ENCODE peak calls at places on chromosomes 1 and 21, in six cellular contexts. One of them, this sample, is unnamed.

GRCh38 chr1:40301541-40302299 is 15.4 kb downstream of the COL9A2 start:
- DNase-seq in breast epithelium: no peak
- DNase-seq in GM12891: no peak
- DNase-seq in H1: no peak
- DNase-seq in spleen: no peak
- DNase-seq in GM12892: no peak
- DNase-seq in this sample: no peak

GRCh38 chr1:214537219-214537618 is 14.2 kb downstream of the PTPN14 start:
- DNase-seq in H1: no peak
- DNase-seq in GM12891: no peak
- DNase-seq in GM12892: no peak
- DNase-seq in spleen: no peak
- DNase-seq in breast epithelium: no peak
- DNase-seq in this sample: no peak

GRCh38 chr1:58824753-58825389 is 41.0 kb upstream of the JUN start:
- DNase-seq in GM12892: no peak
- DNase-seq in breast epithelium: no peak
- DNase-seq in spleen: no peak
- DNase-seq in H1: no peak
- DNase-seq in GM12891: no peak
- DNase-seq in this sample: peak; percentile 91

GRCh38 chr21:31515253-31515652 is 144.2 kb upstream of the SOD1 start:
- DNase-seq in GM12891: no peak
- DNase-seq in breast epithelium: no peak
- DNase-seq in GM12892: no peak
- DNase-seq in H1: no peak
- DNase-seq in spleen: no peak
- DNase-seq in this sample: no peak

GRCh38 chr1:234330843-234331215 is 42.4 kb upstream of the COA6 start:
- DNase-seq in H1: no peak
- DNase-seq in spleen: no peak
- DNase-seq in breast epithelium: no peak
- DNase-seq in GM12892: no peak
- DNase-seq in GM12891: no peak
- DNase-seq in this sample: no peak

GRCh38 chr1:219323426-219323825 is 149.7 kb downstream of the LYPLAL1 start:
- DNase-seq in GM12891: no peak
- DNase-seq in spleen: no peak
- DNase-seq in breast epithelium: no peak
- DNase-seq in GM12892: no peak
- DNase-seq in H1: no peak
- DNase-seq in this sample: no peak

GRCh38 chr1:168720839-168721238 is 8.2 kb downstream of the DPT start:
- DNase-seq in breast epithelium: no peak
- DNase-seq in GM12892: no peak
- DNase-seq in H1: no peak
- DNase-seq in spleen: no peak
- DNase-seq in GM12891: no peak
- DNase-seq in this sample: no peak

GRCh38 chr1:47978486-47978885 is 18.7 kb downstream of the TRABD2B start:
- DNase-seq in GM12892: no peak
- DNase-seq in GM12891: no peak
- DNase-seq in breast epithelium: no peak
- DNase-seq in spleen: no peak
- DNase-seq in H1: no peak
- DNase-seq in this sample: peak; percentile 38

GRCh38 chr21:42330380-42331336 is 15.4 kb upstream of the TFF3 start:
- DNase-seq in GM12892: no peak
- DNase-seq in breast epithelium: no peak
- DNase-seq in spleen: peak; percentile 8
- DNase-seq in GM12891: no peak
- DNase-seq in H1: no peak
- DNase-seq in this sample: no peak

GRCh38 chr21:18985584-18985983 is 582.0 kb upstream of the TMPRSS15 start:
- DNase-seq in H1: no peak
- DNase-seq in breast epithelium: no peak
- DNase-seq in GM12892: no peak
- DNase-seq in GM12891: no peak
- DNase-seq in spleen: no peak
- DNase-seq in this sample: no peak

GRCh38 chr1:204703826-204704612 is 18.5 kb upstream of the LRRN2 start:
- DNase-seq in breast epithelium: no peak
- DNase-seq in GM12891: no peak
- DNase-seq in spleen: no peak
- DNase-seq in H1: no peak
- DNase-seq in GM12892: no peak
- DNase-seq in this sample: peak; percentile 9

GRCh38 chr1:166570954-166571353 is 268.3 kb upstream of the POGK start:
- DNase-seq in breast epithelium: no peak
- DNase-seq in GM12892: no peak
- DNase-seq in GM12891: no peak
- DNase-seq in H1: no peak
- DNase-seq in spleen: no peak
- DNase-seq in this sample: no peak

GRCh38 chr1:160256396-160257046 is 5.8 kb downstream of the DCAF8 start:
- DNase-seq in GM12891: no peak
- DNase-seq in breast epithelium: no peak
- DNase-seq in spleen: no peak
- DNase-seq in H1: no peak
- DNase-seq in GM12892: no peak
- DNase-seq in this sample: no peak

GRCh38 chr1:175192630-175193338 is at the start of gene KIAA0040:
- DNase-seq in GM12891: peak; percentile 53
- DNase-seq in GM12892: peak; percentile 62
- DNase-seq in H1: no peak
- DNase-seq in breast epithelium: peak; percentile 78
- DNase-seq in spleen: peak; percentile 92
- DNase-seq in this sample: peak; percentile 83

GRCh38 chr1:211892577-211892976 is 62.0 kb upstream of the LPGAT1 start:
- DNase-seq in GM12892: no peak
- DNase-seq in H1: no peak
- DNase-seq in breast epithelium: peak; percentile 67
- DNase-seq in spleen: no peak
- DNase-seq in GM12891: no peak
- DNase-seq in this sample: no peak

GRCh38 chr1:234528073-234528865 is 49.3 kb upstream of the TARBP1 start:
- DNase-seq in GM12891: no peak
- DNase-seq in H1: no peak
- DNase-seq in GM12892: no peak
- DNase-seq in breast epithelium: no peak
- DNase-seq in spleen: no peak
- DNase-seq in this sample: no peak

GRCh38 chr21:45828580-45829565 is 152.7 kb upstream of the COL6A1 start:
- DNase-seq in GM12891: no peak
- DNase-seq in H1: no peak
- DNase-seq in breast epithelium: no peak
- DNase-seq in GM12892: no peak
- DNase-seq in spleen: peak; percentile 77
- DNase-seq in this sample: no peak

DNA sequence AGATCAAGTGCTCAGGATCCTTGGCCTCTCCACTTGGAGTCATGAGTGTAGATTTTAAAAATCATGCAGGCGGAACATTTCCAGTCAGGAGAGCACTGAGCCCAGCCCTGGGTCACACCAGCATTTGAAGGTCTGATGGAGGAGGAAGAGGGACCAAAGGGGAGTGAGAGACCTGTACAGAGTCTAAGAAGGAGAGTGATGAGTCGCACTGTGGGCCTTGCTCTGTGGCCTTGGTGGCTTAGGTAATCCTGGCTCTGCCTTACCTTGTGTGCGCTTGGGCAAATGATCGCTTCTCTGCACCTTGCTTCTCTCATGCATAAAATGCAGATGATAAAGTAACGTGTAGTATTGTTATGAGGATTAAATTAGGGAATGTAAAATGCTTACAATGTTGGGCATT is 225.3 kb downstream of the SDCCAG8 start:
- DNase-seq in GM12892: no peak
- DNase-seq in spleen: no peak
- DNase-seq in breast epithelium: no peak
- DNase-seq in GM12891: no peak
- DNase-seq in H1: no peak
- DNase-seq in this sample: no peak
- TF ChIP-seq POLR2A in GM12892: no peak
- TF ChIP-seq POLR2A in spleen: no peak
- TF ChIP-seq POLR2A in breast epithelium: no peak
- TF ChIP-seq POLR2A in GM12891: no peak
- TF ChIP-seq POLR2A in H1: no peak
- TF ChIP-seq POLR2A in this sample: no peak

GRCh38 chr1:164602142-164602429 is 43.1 kb downstream of the PBX1 start:
- DNase-seq in spleen: no peak
- DNase-seq in GM12892: no peak
- DNase-seq in GM12891: no peak
- DNase-seq in H1: no peak
- DNase-seq in breast epithelium: peak; percentile 76
- DNase-seq in this sample: peak; percentile 80
- TF ChIP-seq POLR2AphosphoS5 in spleen: no peak
- TF ChIP-seq POLR2AphosphoS5 in GM12892: no peak
- TF ChIP-seq POLR2AphosphoS5 in GM12891: no peak
- TF ChIP-seq POLR2AphosphoS5 in H1: no peak
- TF ChIP-seq POLR2AphosphoS5 in breast epithelium: no peak
- TF ChIP-seq POLR2AphosphoS5 in this sample: peak; percentile 60

GRCh38 chr1:32198237-32199042 is 2.0 kb upstream of the CCDC28B start:
- DNase-seq in spleen: no peak
- DNase-seq in GM12892: no peak
- DNase-seq in GM12891: no peak
- DNase-seq in breast epithelium: no peak
- DNase-seq in H1: no peak
- DNase-seq in this sample: no peak
- TF ChIP-seq POLR2A in spleen: no peak
- TF ChIP-seq POLR2A in GM12892: peak; percentile 45
- TF ChIP-seq POLR2A in GM12891: no peak
- TF ChIP-seq POLR2A in breast epithelium: no peak
- TF ChIP-seq POLR2A in H1: no peak
- TF ChIP-seq POLR2A in this sample: no peak

GRCh38 chr21:36783612-36784383 is 84.9 kb downstream of the SIM2 start:
- DNase-seq in breast epithelium: no peak
- DNase-seq in GM12892: no peak
- DNase-seq in GM12891: no peak
- DNase-seq in spleen: no peak
- DNase-seq in H1: no peak
- DNase-seq in this sample: no peak
- TF ChIP-seq POLR2AphosphoS5 in breast epithelium: no peak
- TF ChIP-seq POLR2AphosphoS5 in GM12892: no peak
- TF ChIP-seq POLR2AphosphoS5 in GM12891: no peak
- TF ChIP-seq POLR2AphosphoS5 in spleen: no peak
- TF ChIP-seq POLR2AphosphoS5 in H1: no peak
- TF ChIP-seq POLR2AphosphoS5 in this sample: no peak

GRCh38 chr1:118333601-118334241 is 148.7 kb upstream of the SPAG17 start:
- DNase-seq in breast epithelium: no peak
- DNase-seq in GM12891: no peak
- DNase-seq in GM12892: no peak
- DNase-seq in spleen: no peak
- DNase-seq in H1: no peak
- DNase-seq in this sample: no peak
- TF ChIP-seq POLR2A in breast epithelium: no peak
- TF ChIP-seq POLR2A in GM12891: no peak
- TF ChIP-seq POLR2A in GM12892: no peak
- TF ChIP-seq POLR2A in spleen: no peak
- TF ChIP-seq POLR2A in H1: no peak
- TF ChIP-seq POLR2A in this sample: no peak

GRCh38 chr1:231818342-231818741 is 191.8 kb downstream of the DISC1 start:
- DNase-seq in spleen: no peak
- DNase-seq in H1: no peak
- DNase-seq in breast epithelium: no peak
- DNase-seq in GM12892: no peak
- DNase-seq in GM12891: no peak
- DNase-seq in this sample: no peak
- TF ChIP-seq POLR2AphosphoS5 in spleen: no peak
- TF ChIP-seq POLR2AphosphoS5 in H1: no peak
- TF ChIP-seq POLR2AphosphoS5 in breast epithelium: no peak
- TF ChIP-seq POLR2AphosphoS5 in GM12892: no peak
- TF ChIP-seq POLR2AphosphoS5 in GM12891: no peak
- TF ChIP-seq POLR2AphosphoS5 in this sample: no peak

GRCh38 chr1:3564921-3565831 is 46.1 kb downstream of the MEGF6 start:
- DNase-seq in GM12892: peak; percentile 90
- DNase-seq in H1: peak; percentile 31
- DNase-seq in GM12891: peak; percentile 95
- DNase-seq in spleen: peak; percentile 80
- DNase-seq in breast epithelium: no peak
- DNase-seq in this sample: no peak

GRCh38 chr1:3568815-3569435 is 42.4 kb downstream of the MEGF6 start:
- DNase-seq in GM12891: no peak
- DNase-seq in GM12892: no peak
- DNase-seq in spleen: no peak
- DNase-seq in H1: no peak
- DNase-seq in breast epithelium: no peak
- DNase-seq in this sample: no peak

GRCh38 chr1:3567405-3567804 is 43.9 kb downstream of the MEGF6 start:
- DNase-seq in GM12891: no peak
- DNase-seq in GM12892: no peak
- DNase-seq in H1: no peak
- DNase-seq in spleen: no peak
- DNase-seq in breast epithelium: no peak
- DNase-seq in this sample: no peak

GRCh38 chr1:3566004-3566885 is 45.1 kb downstream of the MEGF6 start:
- DNase-seq in GM12892: no peak
- DNase-seq in H1: no peak
- DNase-seq in GM12891: no peak
- DNase-seq in breast epithelium: no peak
- DNase-seq in spleen: no peak
- DNase-seq in this sample: no peak

DNA sequence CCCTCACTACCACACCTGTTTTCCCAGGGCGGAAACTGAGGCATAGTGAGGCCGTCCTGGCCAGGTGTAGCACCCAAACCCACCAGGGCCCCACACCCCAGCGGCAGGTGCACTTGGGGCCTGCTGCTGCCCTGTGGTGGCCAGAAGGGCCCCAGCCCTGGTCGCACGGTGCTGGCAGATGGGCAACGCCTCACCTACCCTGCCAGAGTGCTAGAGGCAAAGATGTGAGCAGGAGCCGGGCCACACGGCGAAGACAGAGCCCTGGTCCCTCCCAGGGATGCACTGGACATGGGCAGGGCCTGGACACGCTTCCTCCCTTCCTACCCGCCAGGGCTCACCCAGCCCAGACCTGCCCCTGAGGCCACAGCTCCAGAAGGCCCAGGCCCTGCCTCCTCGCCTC is 44.4 kb downstream of the MEGF6 start:
- DNase-seq in GM12891: no peak
- DNase-seq in spleen: no peak
- DNase-seq in breast epithelium: no peak
- DNase-seq in H1: no peak
- DNase-seq in GM12892: no peak
- DNase-seq in this sample: no peak
- TF ChIP-seq POLR2A in GM12891: no peak
- TF ChIP-seq POLR2A in spleen: no peak
- TF ChIP-seq POLR2A in breast epithelium: no peak
- TF ChIP-seq POLR2A in H1: no peak
- TF ChIP-seq POLR2A in GM12892: no peak
- TF ChIP-seq POLR2A in this sample: no peak

DNA sequence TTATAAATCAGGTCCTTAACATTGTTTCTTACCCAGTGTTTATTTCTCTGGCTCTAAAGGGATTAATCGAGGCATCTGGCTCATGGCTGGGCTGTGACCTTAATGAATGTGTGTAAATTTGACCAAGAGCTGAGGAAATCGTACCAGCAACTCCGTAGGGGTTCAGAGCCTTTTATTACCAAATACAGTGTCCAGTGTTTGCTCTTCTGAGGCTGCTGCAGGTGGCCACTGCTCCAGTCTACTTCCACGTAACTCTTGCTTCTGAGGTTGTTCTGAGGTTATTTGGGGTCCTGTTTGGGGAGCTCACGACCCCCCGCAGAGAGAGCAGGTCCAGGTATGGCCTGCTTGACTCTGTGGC is 33.6 kb downstream of the MAN1C1 start:
- DNase-seq in spleen: no peak
- DNase-seq in H1: no peak
- DNase-seq in breast epithelium: no peak
- DNase-seq in GM12892: no peak
- DNase-seq in GM12891: no peak
- DNase-seq in this sample: no peak
- TF ChIP-seq POLR2AphosphoS5 in spleen: no peak
- TF ChIP-seq POLR2AphosphoS5 in H1: no peak
- TF ChIP-seq POLR2AphosphoS5 in breast epithelium: no peak
- TF ChIP-seq POLR2AphosphoS5 in GM12892: no peak
- TF ChIP-seq POLR2AphosphoS5 in GM12891: no peak
- TF ChIP-seq POLR2AphosphoS5 in this sample: no peak